ENCODE peak calls at places on chromosomes 12 and 14, in eight cellular contexts. V is kidney tubule cell; E is WTC11; L is stimulated activated CD4-positive, alpha-beta T cell treated with anti-CD3 and anti-CD28 coated beads, Interleukin-12 subunit alpha, Interleukin-12 subunit beta, amount 100 ng/mL, for 4 hours; N is activated naive CD4-positive, alpha-beta T cell treated with anti-CD3 and anti-CD28 coated beads, Interleukin-2, amount 10 ng/mL, durations not matched to agents 7 days and 5 days; G is mesothelial cell of epicardium; D is stimulated activated naive B cell treated with anti-CD40 and anti-IgM and Interleukin-4, amounts not matched to agents 10 μg/mL and 1 μg/mL and 100 μg/mL, for 72 hours; J is NCI-H2081. A is an unnamed sample.

GRCh38 chr14:30193791-30194407 is 266.3 kb upstream of the PRKD1 start:
- DNase-seq in V (no peak), E (no peak), L (no peak), N (no peak), G (no peak), D (no peak), J (no peak), A (no peak)

GRCh38 chr12:14995583-14996425 is 23.0 kb downstream of the PDE6H start:
- DNase-seq in V (peak; percentile 62), E (no peak), L (no peak), N (no peak), G (no peak), D (no peak), J (peak; percentile 36), A (no peak)

GRCh38 chr12:121295746-121296617 is 527 bp downstream of the CAMKK2 start:
- DNase-seq in V (peak; percentile 35), E (peak; percentile 38), L (peak; percentile 39), N (peak; percentile 59), G (no peak), D (peak; percentile 37), J (no peak), A (peak; percentile 43)

GRCh38 chr12:53052419-53053222 is 2.8 kb downstream of the TNS2 start:
- DNase-seq in V (peak; percentile 48), E (no peak), L (no peak), N (no peak), G (no peak), D (no peak), J (peak; percentile 42), A (no peak)

GRCh38 chr12:101855364-101855884 is 22.0 kb upstream of the DRAM1 start:
- DNase-seq in V (no peak), E (no peak), L (no peak), N (no peak), G (peak; percentile 33), D (no peak), J (no peak), A (no peak)

GRCh38 chr12:125110641-125111360 is 45.6 kb downstream of the AACS start:
- DNase-seq in V (no peak), E (no peak), L (no peak), N (no peak), G (no peak), D (no peak), J (no peak), A (no peak)

GRCh38 chr12:26471560-26471959 is 276.2 kb downstream of the SSPN start:
- DNase-seq in V (no peak), E (no peak), L (no peak), N (no peak), G (no peak), D (peak; percentile 26), J (no peak), A (peak; percentile 71)

GRCh38 chr12:55745361-55746146 is 2.6 kb downstream of the GDF11 start:
- DNase-seq in V (no peak), E (peak; percentile 82), L (no peak), N (no peak), G (no peak), D (no peak), J (no peak), A (no peak)

GRCh38 chr12:126337556-126337955 is 1272.3 kb downstream of the AACS start:
- DNase-seq in V (peak; percentile 8), E (no peak), L (no peak), N (no peak), G (no peak), D (no peak), J (no peak), A (no peak)

GRCh38 chr14:39268393-39268792 is 34.7 kb downstream of the MIA2 start:
- DNase-seq in V (peak; percentile 29), E (no peak), L (no peak), N (no peak), G (no peak), D (no peak), J (no peak), A (no peak)

GRCh38 chr14:104735830-104736642 is 12.0 kb downstream of the ADSS1 start:
- DNase-seq in V (peak; percentile 52), E (no peak), L (no peak), N (no peak), G (no peak), D (no peak), J (no peak), A (no peak)

GRCh38 chr14:95507174-95507573 is 9.3 kb downstream of the SYNE3 start:
- DNase-seq in V (peak; percentile 88), E (no peak), L (no peak), N (no peak), G (no peak), D (no peak), J (no peak), A (no peak)

GRCh38 chr14:55133416-55133815 is 4.4 kb downstream of the LGALS3 start:
- DNase-seq in V (peak; percentile 41), E (no peak), L (no peak), N (no peak), G (no peak), D (no peak), J (no peak), A (no peak)

GRCh38 chr14:77622562-77622961 is 6.1 kb upstream of the SPTLC2 start:
- DNase-seq in V (peak; percentile 52), E (no peak), L (no peak), N (no peak), G (no peak), D (no peak), J (no peak), A (no peak)

GRCh38 chr12:111842556-111843396 is 748 bp downstream of the MAPKAPK5 start:
- DNase-seq in V (peak; percentile 25), E (peak; percentile 18), L (no peak), N (peak; percentile 49), G (no peak), D (peak; percentile 59), J (no peak), A (no peak)

GRCh38 chr12:93974252-93974651 is 174.1 kb upstream of the PLXNC1 start:
- DNase-seq in V (no peak), E (no peak), L (no peak), N (no peak), G (no peak), D (no peak), J (no peak), A (no peak)

GRCh38 chr12:116202940-116203339 is 74.6 kb downstream of the MED13L start:
- DNase-seq in V (no peak), E (no peak), L (no peak), N (no peak), G (no peak), D (no peak), J (no peak), A (no peak)

GRCh38 chr12:112349440-112349839 is 32.8 kb downstream of the HECTD4 start:
- DNase-seq in V (no peak), E (no peak), L (no peak), N (no peak), G (no peak), D (no peak), J (peak; percentile 61), A (no peak)

GRCh38 chr14:39023939-39024871 is 78.8 kb downstream of the SEC23A start:
- DNase-seq in V (no peak), E (no peak), L (no peak), N (no peak), G (no peak), D (no peak), J (peak; percentile 41), A (no peak)

GRCh38 chr14:53470351-53471043 is 317.4 kb upstream of the DDHD1 start:
- DNase-seq in V (no peak), E (no peak), L (no peak), N (no peak), G (no peak), D (no peak), J (no peak), A (no peak)

GRCh38 chr12:124457287-124458219 is 109.9 kb downstream of the NCOR2 start:
- DNase-seq in V (no peak), E (no peak), L (peak; percentile 37), N (peak; percentile 64), G (no peak), D (peak; percentile 71), J (no peak), A (peak; percentile 78)

GRCh38 chr14:71726639-71727085 is 205.6 kb upstream of the RGS6 start:
- DNase-seq in V (peak; percentile 17), E (no peak), L (no peak), N (no peak), G (no peak), D (no peak), J (no peak), A (no peak)

GRCh38 chr12:40197590-40197989 is 27.2 kb upstream of the LRRK2 start:
- DNase-seq in V (no peak), E (no peak), L (no peak), N (no peak), G (no peak), D (no peak), J (no peak), A (no peak)

GRCh38 chr12:78359530-78359929 is 505.0 kb upstream of the SYT1 start:
- DNase-seq in V (peak; percentile 8), E (no peak), L (no peak), N (no peak), G (no peak), D (no peak), J (no peak), A (no peak)

GRCh38 chr12:106246891-106247730 is 709 bp downstream of the CKAP4 start:
- DNase-seq in V (peak; percentile 69), E (peak; percentile 49), L (peak; percentile 60), N (peak; percentile 76), G (peak; percentile 51), D (no peak), J (no peak), A (peak; percentile 72)

GRCh38 chr14:95192306-95192705 is 35.0 kb upstream of the DICER1 start:
- DNase-seq in V (no peak), E (no peak), L (no peak), N (no peak), G (no peak), D (no peak), J (no peak), A (no peak)

GRCh38 chr14:101874001-101874400 is 90.4 kb upstream of the DYNC1H1 start:
- DNase-seq in V (no peak), E (no peak), L (no peak), N (no peak), G (no peak), D (no peak), J (no peak), A (no peak)

GRCh38 chr14:69693145-69693544 is 73.8 kb upstream of the SRSF5 start:
- DNase-seq in V (no peak), E (no peak), L (no peak), N (no peak), G (no peak), D (peak; percentile 47), J (peak; percentile 57), A (peak; percentile 50)

GRCh38 chr14:103132381-103133212 is 9.3 kb downstream of the TNFAIP2 start:
- DNase-seq in V (peak; percentile 40), E (no peak), L (no peak), N (no peak), G (no peak), D (no peak), J (no peak), A (no peak)

GRCh38 chr12:46389130-46389616 is 16.6 kb upstream of the SLC38A2 start:
- DNase-seq in V (peak; percentile 56), E (no peak), L (no peak), N (no peak), G (no peak), D (no peak), J (no peak), A (no peak)

GRCh38 chr14:59213368-59214315 is 25.2 kb downstream of the DAAM1 start:
- DNase-seq in V (no peak), E (no peak), L (no peak), N (no peak), G (no peak), D (no peak), J (no peak), A (no peak)

GRCh38 chr14:21894003-21894897 is 220.6 kb upstream of the OR4E1 start:
- DNase-seq in V (no peak), E (peak; percentile 62), L (peak; percentile 31), N (peak; percentile 75), G (no peak), D (no peak), J (no peak), A (no peak)

GRCh38 chr12:80598004-80598606 is 109.3 kb upstream of the MYF6 start:
- DNase-seq in V (peak; percentile 50), E (peak; percentile 10), L (no peak), N (no peak), G (no peak), D (no peak), J (no peak), A (no peak)

GRCh38 chr12:111596985-111597730 is 2.0 kb downstream of the ATXN2 start:
- DNase-seq in V (peak; percentile 71), E (peak; percentile 28), L (no peak), N (no peak), G (no peak), D (peak; percentile 7), J (peak; percentile 19), A (peak; percentile 24)